ENCODE peak calls at places on chromosome 1, in ten cellular contexts. N is stimulated activated CD4-positive, alpha-beta T cell treated with anti-CD3 and anti-CD28 coated beads, Interleukin-1b, Interleukin-23, amount 100 ng/mL, for 24 hours; B is ACHN; P is hypothalamus; I is activated naive CD4-positive, alpha-beta T cell; G is activated T-helper 1 cell treated with Interleukin-2 at 50 U/mL for 16 hours; V is epithelial cell of proximal tubule; H is amygdala; D is uterus; U is HTR-8/SVneo. S is an unnamed sample.

GRCh38 chr1:244099258-244099930 is 48.3 kb downstream of the ZBTB18 start:
- DNase-seq in N (no peak), B (no peak), P (no peak), I (no peak), G (no peak), V (no peak), H (no peak), D (no peak), U (no peak), S (no peak)

GRCh38 chr1:90579212-90579802 is 137.8 kb downstream of the BARHL2 start:
- DNase-seq in N (no peak), B (peak), P (no peak), I (no peak), G (no peak), V (no peak), H (no peak), D (no peak), U (peak), S (peak)

GRCh38 chr1:182610606-182611194 is 6.5 kb upstream of the RGS16 start:
- DNase-seq in N (no peak), B (no peak), P (no peak), I (no peak), G (no peak), V (no peak), H (no peak), D (no peak), U (no peak), S (no peak)

GRCh38 chr1:32051706-32052105 is 21.0 kb upstream of the TMEM39B start:
- DNase-seq in N (no peak), B (no peak), P (no peak), I (no peak), G (no peak), V (no peak), H (no peak), D (no peak), U (no peak), S (no peak)

GRCh38 chr1:25695066-25695990 is 78.7 kb downstream of the MAN1C1 start:
- DNase-seq in N (no peak), B (peak), P (no peak), I (no peak), G (no peak), V (peak), H (peak), D (peak), U (peak), S (peak)

GRCh38 chr1:247407180-247407616 is 8.8 kb upstream of the NLRP3 start:
- DNase-seq in N (peak), B (no peak), P (no peak), I (peak), G (peak), V (no peak), H (peak), D (no peak), U (no peak), S (no peak)

GRCh38 chr1:91884459-91885290 is 1.3 kb downstream of the TGFBR3 start:
- DNase-seq in N (peak), B (peak), P (no peak), I (peak), G (no peak), V (no peak), H (peak), D (no peak), U (no peak), S (peak)

GRCh38 chr1:22547186-22547817 is 16.0 kb upstream of the EPHA8 start:
- DNase-seq in N (no peak), B (no peak), P (no peak), I (no peak), G (no peak), V (no peak), H (no peak), D (no peak), U (no peak), S (no peak)

GRCh38 chr1:210764536-210764935 is 369.4 kb downstream of the KCNH1 start:
- DNase-seq in N (no peak), B (no peak), P (no peak), I (no peak), G (no peak), V (no peak), H (no peak), D (no peak), U (no peak), S (no peak)

GRCh38 chr1:205648212-205648910 is 16.6 kb upstream of the ELK4 start:
- DNase-seq in N (no peak), B (no peak), P (no peak), I (no peak), G (no peak), V (no peak), H (no peak), D (no peak), U (no peak), S (peak)

GRCh38 chr1:46527474-46528296 is 23.8 kb downstream of the KNCN start:
- DNase-seq in N (peak), B (peak), P (peak), I (peak), G (peak), V (no peak), H (peak), D (peak), U (peak), S (peak)